ENCODE peak calls at places on chromosomes 7 and 10, in eight cellular contexts. T is GM23338, B is HCT116, M is hepatocyte, P is MM.1S, F is GM23248, X is PC-9, L is SK-N-SH. W is an unnamed sample. For H3K36me3 and H3K9me2, the result is how much of the 10 kb centered on the place peaks cover.

GRCh38 chr7:110204527-110204926 is 886.4 kb upstream of the LRRN3 start:
- DNase-seq in L (no peak), X (no peak), T (peak), P (no peak), F (no peak), B (peak), M (peak), W (no peak)

GRCh38 chr7:44258865-44259546 is 58.2 kb downstream of the YKT6 start:
- DNase-seq in T (no peak), B (no peak), L (no peak), F (no peak), X (no peak), P (no peak), M (no peak), W (no peak)

GRCh38 chr10:43649149-43649523 is 455 bp upstream of the ZNF32 start:
- DNase-seq in L (no peak), T (no peak), P (no peak), B (no peak), F (no peak), X (no peak), M (no peak), W (no peak)

GRCh38 chr10:110387983-110388681 is 83.4 kb upstream of the SMNDC1 start:
- DNase-seq in T (no peak), L (no peak), M (no peak), X (no peak), B (no peak), P (peak), F (no peak), W (no peak)

GRCh38 chr7:7425321-7425720 is 110.4 kb downstream of the COL28A1 start:
- DNase-seq in P (no peak), B (no peak), L (no peak), X (no peak), M (no peak), T (no peak), F (no peak), W (no peak)

GRCh38 chr10:104630731-104631130 is 10.4 kb upstream of the SORCS3 start:
- DNase-seq in L (no peak), X (no peak), T (no peak), M (no peak), F (no peak), P (no peak), B (no peak), W (no peak)

GRCh38 chr10:18418579-18419210 is 232.7 kb downstream of the NSUN6 start:
- DNase-seq in P (no peak), B (no peak), F (no peak), T (no peak), X (no peak), M (no peak), L (no peak), W (peak)

GRCh38 chr10:118670472-118671124 is 75.2 kb upstream of the PRLHR start:
- DNase-seq in T (no peak), B (no peak), F (no peak), L (peak), X (no peak), M (no peak), P (no peak), W (no peak)

GRCh38 chr7:32533313-32534024 is 38.2 kb downstream of the AVL9 start:
- DNase-seq in F (peak), P (no peak), X (no peak), L (no peak), T (no peak), B (no peak), M (no peak), W (no peak)

GRCh38 chr10:29590598-29591415 is 44.0 kb downstream of the SVIL start:
- DNase-seq in F (peak), L (peak), T (peak), M (peak), B (peak), X (no peak), P (peak), W (peak)

GRCh38 chr10:50456711-50457110 is 167.0 kb downstream of the SGMS1 start:
- DNase-seq in M (no peak), X (no peak), P (no peak), T (no peak), L (no peak), F (no peak), B (no peak), W (no peak)

GRCh38 chr10:99370993-99371392 is 41.8 kb downstream of the CNNM1 start:
- DNase-seq in B (peak), T (peak), P (peak), L (peak), M (peak), X (no peak), F (peak), W (peak)
- H3K27ac ChIP-seq in B (no peak), T (no peak), P (no peak), L (no peak), M (no peak), X (no peak), F (no peak), W (no peak)

GRCh38 chr7:105612806-105613205 is 31.5 kb upstream of the EFCAB10 start:
- DNase-seq in T (no peak), F (no peak), M (no peak), L (no peak), B (no peak), P (no peak), X (no peak), W (no peak)
- H3K36me3 ChIP-seq in T (under half), F (under half), M (under half), L (under half), B (under half), P (under half), X (under half), W (under half)

GRCh38 chr10:102396751-102397151 is 1.2 kb downstream of the NFKB2 start:
- DNase-seq in T (no peak), P (no peak), F (no peak), M (no peak), X (no peak), L (no peak), B (no peak), W (no peak)
- H3K9me2 ChIP-seq in T (under half), P (under half), F (under half), M (under half), X (under half), L (under half), B (under half), W (under half)

GRCh38 chr10:124917168-124917938 is 24.6 kb upstream of the ZRANB1 start:
- DNase-seq in T (peak), M (peak), L (peak), P (peak), X (peak), B (no peak), F (peak), W (peak)

GRCh38 chr10:124916585-124917167 is 25.2 kb upstream of the ZRANB1 start:
- DNase-seq in F (peak), T (peak), P (peak), M (peak), L (peak), X (peak), B (peak), W (peak)

GRCh38 chr10:124917939-124918830 is 23.7 kb upstream of the ZRANB1 start:
- DNase-seq in T (no peak), M (no peak), X (no peak), B (no peak), F (peak), P (peak), L (no peak), W (peak)

GRCh38 chr10:124921261-124921660 is 20.7 kb upstream of the ZRANB1 start:
- DNase-seq in M (no peak), L (no peak), B (no peak), X (no peak), F (no peak), T (no peak), P (no peak), W (no peak)

GRCh38 chr10:124918906-124919305 is 23.0 kb upstream of the ZRANB1 start:
- DNase-seq in T (no peak), L (no peak), M (no peak), X (no peak), F (peak), P (no peak), B (no peak), W (peak)
- H3K27ac ChIP-seq in T (no peak), L (peak), M (peak), X (peak), F (peak), P (no peak), B (no peak), W (no peak)